ENCODE peak calls at places on chromosomes 16 and 17, in four cellular contexts. X is HCT116, D is MM.1S, U is neural progenitor cell. A is an unnamed sample.
A peak's percentile ranks its signal among the peaks of the same experiment; 100 is the strongest.

GRCh38 chr16:732936-733335 is 6.0 kb downstream of the HAGHL start:
- DNase-seq in X (no peak), D (no peak), U (no peak), A (peak; percentile 49)

GRCh38 chr16:71258371-71258770 is 27.8 kb upstream of the HYDIN start:
- DNase-seq in X (no peak), D (no peak), U (no peak), A (no peak)

GRCh38 chr16:557463-558297 is 2.5 kb upstream of the PRR35 start:
- DNase-seq in X (no peak), D (no peak), U (no peak), A (no peak)

GRCh38 chr16:88019847-88020512 is 68.7 kb downstream of the BANP start:
- DNase-seq in X (no peak), D (no peak), U (no peak), A (no peak)

GRCh38 chr17:47978324-47978723 is 7.4 kb downstream of the CDK5RAP3 start:
- DNase-seq in X (no peak), D (peak; percentile 38), U (peak; percentile 91), A (peak; percentile 78)

GRCh38 chr17:1899403-1900000 is 69.7 kb downstream of the RPA1 start:
- DNase-seq in X (no peak), D (no peak), U (no peak), A (peak; percentile 43)

GRCh38 chr16:49458221-49458620 is 84.6 kb downstream of the C16orf78 start:
- DNase-seq in X (no peak), D (no peak), U (no peak), A (no peak)

GRCh38 chr16:47778106-47778803 is 317.1 kb downstream of the PHKB start:
- DNase-seq in X (no peak), D (no peak), U (no peak), A (no peak)

GRCh38 chr16:57032346-57032745 is 43.0 kb downstream of the NLRC5 start:
- DNase-seq in X (no peak), D (no peak), U (no peak), A (no peak)

GRCh38 chr16:89983550-89983949 is 35.0 kb downstream of the DEF8 start:
- DNase-seq in X (no peak), D (no peak), U (no peak), A (no peak)

GRCh38 chr16:75288181-75288580 is 36.8 kb upstream of the BCAR1 start:
- DNase-seq in X (no peak), D (no peak), U (no peak), A (no peak)

GRCh38 chr16:56898847-56899246 is 33.1 kb upstream of the HERPUD1 start:
- DNase-seq in X (no peak), D (no peak), U (no peak), A (no peak)

GRCh38 chr17:50487213-50488096 is 8.8 kb downstream of the RSAD1 start:
- DNase-seq in X (no peak), D (no peak), U (no peak), A (peak; percentile 73)

DNA sequence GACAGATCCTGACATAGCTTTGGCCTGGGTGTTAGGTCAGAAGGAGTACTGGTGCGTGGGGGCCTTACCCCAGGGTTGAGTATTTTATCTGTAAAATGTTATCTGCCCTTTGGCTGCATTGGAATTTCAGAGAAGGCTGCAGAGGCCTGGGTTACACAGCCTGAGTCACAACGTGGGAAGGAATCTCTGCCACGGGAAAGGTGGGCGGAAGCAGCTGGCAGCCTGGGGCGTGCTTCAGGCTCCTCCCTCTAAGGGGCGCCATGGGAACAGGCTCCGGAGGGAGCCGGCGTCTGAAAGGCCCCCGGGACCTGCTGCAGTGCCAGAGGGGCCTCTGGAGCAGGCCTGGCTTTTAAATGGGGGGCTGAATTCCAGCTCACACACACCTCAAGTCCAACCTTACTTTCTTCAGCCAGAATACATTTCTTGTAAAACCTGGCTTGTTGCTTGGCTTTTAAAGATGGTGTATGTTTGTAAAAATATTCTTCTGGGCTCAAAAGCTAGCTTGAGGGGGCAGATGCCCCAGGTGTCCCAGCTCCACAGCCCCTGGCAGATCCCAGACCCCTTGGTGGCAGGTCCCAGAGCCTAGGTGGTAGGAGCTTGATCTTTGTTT is 142.2 kb downstream of the RAB11FIP4 start:
- DNase-seq in X (peak; percentile 38), D (no peak), U (peak; percentile 66), A (peak; percentile 94)
- H2AFZ ChIP-seq in X (peak overlapping the region; percentile 26), D (no peak overlapping the region), U (no peak overlapping the region), A (peak overlapping the region; percentile 58)

GRCh38 chr16:79418588-79418987 is 181.9 kb downstream of the MAF start:
- DNase-seq in X (no peak), D (no peak), U (no peak), A (no peak)
- H3K9ac ChIP-seq in X (no peak overlapping the region), D (no peak overlapping the region), U (no peak overlapping the region), A (no peak overlapping the region)

DNA sequence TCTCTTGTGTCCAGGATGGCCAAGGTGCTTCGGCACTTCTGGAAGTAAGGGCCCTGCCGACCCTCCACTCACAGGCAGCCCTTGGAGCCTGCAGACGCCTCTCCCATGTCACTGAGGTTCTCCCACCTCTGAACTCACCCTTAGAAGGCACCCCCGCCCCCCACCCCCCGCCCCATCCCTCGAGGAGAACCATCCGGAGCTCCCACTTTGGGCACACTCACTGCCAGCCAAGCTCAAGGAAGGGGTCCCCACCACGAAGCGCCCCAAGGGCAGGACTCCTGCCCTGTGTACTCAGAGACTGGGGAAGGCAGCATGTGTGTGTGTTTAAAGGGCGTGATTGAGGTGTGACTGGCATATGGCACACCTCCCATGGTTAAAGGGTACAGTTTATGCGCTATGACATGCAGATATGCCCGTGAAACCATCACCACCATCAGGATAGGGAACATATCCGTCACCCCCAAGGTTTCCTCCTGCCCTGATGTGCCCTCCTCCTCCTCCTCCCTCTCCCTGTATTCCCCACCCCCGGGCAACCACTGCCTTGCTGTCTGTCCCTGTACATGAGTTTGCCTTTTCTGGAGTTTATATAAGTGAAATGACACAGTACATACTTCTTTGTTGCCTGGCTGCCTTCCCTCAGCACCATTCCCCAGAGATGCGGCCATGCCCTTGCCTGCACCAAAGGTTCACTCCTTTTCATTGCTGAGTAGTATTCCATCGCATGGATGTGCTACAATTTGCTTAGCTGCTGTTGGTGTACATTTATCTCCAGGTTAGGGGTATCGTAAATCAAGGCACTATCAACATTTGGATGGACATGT is 14.0 kb upstream of the RBFOX3 start:
- DNase-seq in X (no peak), D (no peak), U (no peak), A (no peak)
- TF ChIP-seq EZH2phosphoT487 in X (no peak), D (no peak), U (no peak), A (no peak)

GRCh38 chr17:79799538-79800324 is 2.9 kb upstream of the CBX8 start:
- DNase-seq in X (no peak), D (no peak), U (peak; percentile 48), A (peak; percentile 42)

GRCh38 chr17:79799174-79799537 is 2.3 kb upstream of the CBX8 start:
- DNase-seq in X (no peak), D (no peak), U (peak; percentile 67), A (no peak)

GRCh38 chr17:79797492-79798295 is 817 bp upstream of the CBX8 start:
- DNase-seq in X (no peak), D (peak; percentile 36), U (peak; percentile 78), A (peak; percentile 40)

GRCh38 chr17:79796570-79797491 is at the start of gene CBX8:
- DNase-seq in X (peak; percentile 100), D (peak; percentile 100), U (peak; percentile 100), A (peak; percentile 100)

GRCh38 chr17:79798296-79799173 is 1.7 kb upstream of the CBX8 start:
- DNase-seq in X (no peak), D (no peak), U (peak; percentile 63), A (peak; percentile 67)
- H2AFZ ChIP-seq in X (no peak overlapping the region), D (no peak overlapping the region), U (peak overlapping the region; percentile 19), A (peak overlapping the region; percentile 26)

GRCh38 chr17:57956311-57957119 is 1.3 kb upstream of the CUEDC1 start:
- DNase-seq in X (no peak), D (peak; percentile 80), U (no peak), A (no peak)
- H3K9ac ChIP-seq in X (peak overlapping the region; percentile 82), D (no peak overlapping the region), U (no peak overlapping the region), A (no peak overlapping the region)

DNA sequence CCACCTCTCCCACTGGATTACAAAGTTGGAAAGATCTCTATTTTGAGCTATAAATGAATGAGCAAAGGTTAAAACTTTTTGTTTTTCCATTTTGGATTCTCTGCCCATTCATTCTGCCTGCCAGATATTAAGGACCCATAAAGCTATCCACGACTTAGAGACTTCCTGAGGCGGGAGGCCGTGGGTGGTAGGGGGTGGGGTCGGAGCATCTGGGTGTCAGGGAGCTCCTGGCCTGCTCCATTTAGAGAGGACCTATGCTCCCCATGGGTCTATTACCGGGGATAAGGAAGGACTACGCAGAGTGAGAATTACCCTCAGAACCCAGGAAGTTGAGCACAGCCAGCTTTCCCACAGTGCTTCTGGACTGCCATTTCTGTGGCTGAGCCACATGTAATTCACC is 45.8 kb downstream of the MARF1 start:
- DNase-seq in X (no peak), D (no peak), U (no peak), A (no peak)
- TF ChIP-seq EZH2phosphoT487 in X (no peak), D (no peak), U (no peak), A (no peak)

GRCh38 chr17:71802663-71803062 is 318.2 kb upstream of the SOX9 start:
- DNase-seq in X (no peak), D (no peak), U (no peak), A (no peak)
- H2AFZ ChIP-seq in X (no peak overlapping the region), D (no peak overlapping the region), U (no peak overlapping the region), A (no peak overlapping the region)

A was measured in GM23248.